ENCODE peak calls at places on chromosome 22, in eight cellular contexts. C, G, K, J, H, S, X and Y are unnamed samples.

GRCh38 chr22:32672542-32672941 is 129.0 kb upstream of the TIMP3 start:
- DNase-seq in J (no peak), C (no peak), X (no peak), K (no peak), G (no peak), H (no peak), S (no peak), Y (no peak)

GRCh38 chr22:22930571-22931556 is 43.2 kb downstream of the IGLL5 start:
- DNase-seq in S (no peak), X (no peak), H (no peak), C (no peak), G (no peak), J (no peak), K (no peak), Y (no peak)

GRCh38 chr22:46792061-46792796 is 29.8 kb downstream of the TBC1D22A start:
- DNase-seq in S (no peak), K (no peak), C (no peak), H (no peak), X (no peak), G (no peak), J (no peak), Y (no peak)

GRCh38 chr22:41578114-41578513 is 11.5 kb downstream of the PMM1 start:
- DNase-seq in J (no peak), C (no peak), S (no peak), H (no peak), G (no peak), K (no peak), X (no peak), Y (no peak)

GRCh38 chr22:46086577-46087335 is 63.6 kb upstream of the PPARA start:
- DNase-seq in C (no peak), H (no peak), G (no peak), S (peak; percentile 70), K (peak; percentile 86), J (no peak), X (no peak), Y (no peak)

GRCh38 chr22:41360126-41360525 is 21.6 kb upstream of the TEF start:
- DNase-seq in G (peak; percentile 89), J (no peak), X (no peak), S (no peak), C (no peak), H (no peak), K (no peak), Y (no peak)

GRCh38 chr22:46069518-46070214 is 80.7 kb upstream of the PPARA start:
- DNase-seq in X (no peak), G (no peak), K (peak; percentile 92), C (peak; percentile 91), S (peak; percentile 78), H (peak; percentile 10), J (peak; percentile 89), Y (peak; percentile 92)

GRCh38 chr22:46511391-46512370 is 25.7 kb downstream of the CELSR1 start:
- DNase-seq in C (no peak), H (no peak), X (no peak), K (peak; percentile 58), J (no peak), S (no peak), G (no peak), Y (no peak)

GRCh38 chr22:49348631-49349030 is 479.0 kb downstream of the BRD1 start:
- DNase-seq in C (no peak), G (no peak), X (no peak), J (no peak), S (no peak), H (no peak), K (no peak), Y (no peak)

GRCh38 chr22:37909756-37910155 is 3.7 kb downstream of the MICALL1 start:
- DNase-seq in H (no peak), K (peak; percentile 37), C (no peak), J (no peak), S (no peak), X (no peak), G (no peak), Y (no peak)

GRCh38 chr22:46776486-46776826 is 14.0 kb downstream of the TBC1D22A start:
- DNase-seq in X (no peak), G (no peak), K (no peak), C (no peak), S (no peak), J (no peak), H (peak; percentile 23), Y (no peak)

GRCh38 chr22:48743601-48744282 is 1083.9 kb downstream of the BRD1 start:
- DNase-seq in S (no peak), C (no peak), G (no peak), H (no peak), K (no peak), J (no peak), X (no peak), Y (no peak)

GRCh38 chr22:49937758-49938564 is 19.5 kb downstream of the CRELD2 start:
- DNase-seq in J (no peak), K (no peak), S (no peak), G (no peak), X (peak; percentile 2), C (no peak), H (no peak), Y (no peak)

GRCh38 chr22:24523873-24524272 is 28.7 kb downstream of the UPB1 start:
- DNase-seq in G (no peak), C (no peak), J (no peak), H (no peak), S (peak; percentile 69), X (no peak), K (peak; percentile 64), Y (no peak)

GRCh38 chr22:46061431-46062231 is 84.7 kb upstream of the WNT7B start:
- DNase-seq in K (no peak), C (no peak), X (no peak), S (peak; percentile 45), J (no peak), H (no peak), G (peak; percentile 83), Y (no peak)

GRCh38 chr22:48323746-48324145 is 1503.9 kb downstream of the BRD1 start:
- DNase-seq in C (no peak), S (no peak), X (no peak), J (no peak), H (no peak), K (no peak), G (no peak), Y (no peak)

GRCh38 chr22:49824936-49825335 is 2.7 kb downstream of the BRD1 start:
- DNase-seq in J (no peak), S (no peak), K (no peak), H (no peak), X (no peak), C (no peak), G (no peak), Y (no peak)

GRCh38 chr22:37290737-37291136 is 8.4 kb downstream of the CYTH4 start:
- DNase-seq in C (no peak), X (no peak), H (no peak), K (peak; percentile 86), J (no peak), S (no peak), G (no peak), Y (peak; percentile 48)

GRCh38 chr22:20547029-20547428 is 39.6 kb downstream of the MED15 start:
- DNase-seq in H (no peak), C (no peak), K (no peak), X (no peak), J (no peak), G (no peak), S (no peak), Y (no peak)

GRCh38 chr22:26336773-26337172 is 92.3 kb upstream of the ASPHD2 start:
- DNase-seq in X (no peak), J (no peak), K (no peak), H (no peak), C (no peak), S (no peak), G (no peak), Y (no peak)

GRCh38 chr22:36986242-36986821 is 32.9 kb downstream of the TST start:
- DNase-seq in J (no peak), H (peak; percentile 29), S (no peak), K (no peak), G (peak; percentile 63), X (peak; percentile 31), C (no peak), Y (peak; percentile 65)

GRCh38 chr22:42947211-42947990 is 67.5 kb downstream of the PACSIN2 start:
- DNase-seq in G (no peak), S (no peak), J (peak; percentile 87), C (peak; percentile 73), H (no peak), X (no peak), K (no peak), Y (peak; percentile 72)

GRCh38 chr22:21051836-21052400 is 6.2 kb downstream of the LRRC74B start:
- DNase-seq in C (no peak), J (no peak), G (peak; percentile 47), H (no peak), S (no peak), X (no peak), K (peak; percentile 33), Y (no peak)

GRCh38 chr22:23373601-23374000 is 193.3 kb downstream of the BCR start:
- DNase-seq in G (no peak), J (no peak), C (no peak), K (no peak), H (no peak), S (no peak), X (no peak), Y (no peak)

GRCh38 chr22:26541167-26541819 is 29.0 kb upstream of the TFIP11 start:
- DNase-seq in H (no peak), S (no peak), G (no peak), C (no peak), J (no peak), K (no peak), X (no peak), Y (no peak)

GRCh38 chr22:25362215-25362882 is 142.9 kb downstream of the CRYBB2 start:
- DNase-seq in H (peak; percentile 66), C (peak; percentile 21), K (peak; percentile 62), J (peak; percentile 40), G (peak; percentile 97), S (peak; percentile 83), X (peak; percentile 28), Y (peak; percentile 53)

GRCh38 chr22:37599161-37599560 is 9.5 kb upstream of the GGA1 start:
- DNase-seq in H (no peak), S (no peak), X (no peak), K (no peak), C (no peak), G (no peak), J (peak; percentile 19), Y (peak; percentile 8)

GRCh38 chr22:30325065-30325720 is 1.5 kb downstream of the TBC1D10A start:
- DNase-seq in S (no peak), H (no peak), G (peak; percentile 30), K (peak; percentile 94), X (no peak), J (peak; percentile 53), C (no peak), Y (peak; percentile 67)
- H3K4me3 ChIP-seq in S (peak overlapping the region; percentile 72), H (peak overlapping the region; percentile 90), G (no peak overlapping the region), K (peak overlapping the region; percentile 79), X (peak overlapping the region; percentile 93), J (peak overlapping the region; percentile 97), C (peak overlapping the region; percentile 69), Y (peak overlapping the region; percentile 79)

GRCh38 chr22:17804331-17805080 is 30.2 kb upstream of the BID start:
- DNase-seq in K (no peak), S (no peak), J (no peak), X (no peak), C (no peak), H (no peak), G (no peak), Y (no peak)
- H3K9me2 ChIP-seq in K (no peaks in the 10 kb centered on the region), S (no peaks in the 10 kb centered on the region), J (no peaks in the 10 kb centered on the region), X (no peaks in the 10 kb centered on the region), C (no peaks in the 10 kb centered on the region), H (no peaks in the 10 kb centered on the region), G (no peaks in the 10 kb centered on the region), Y (no peaks in the 10 kb centered on the region)

GRCh38 chr22:43956383-43956782 is 1.1 kb downstream of the SAMM50 start:
- DNase-seq in H (no peak), J (no peak), S (no peak), X (no peak), C (no peak), K (peak; percentile 25), G (no peak), Y (no peak)
- H3K4me3 ChIP-seq in H (peak overlapping the region; percentile 86), J (peak overlapping the region; percentile 91), S (peak overlapping the region; percentile 86), X (peak overlapping the region; percentile 95), C (peak overlapping the region; percentile 95), K (peak overlapping the region; percentile 88), G (peak overlapping the region; percentile 97), Y (peak overlapping the region; percentile 91)

GRCh38 chr22:39913886-39914285 is 13.0 kb downstream of the GRAP2 start:
- DNase-seq in X (no peak), H (no peak), J (no peak), K (no peak), C (no peak), S (peak; percentile 21), G (no peak), Y (no peak)
- H3K9me2 ChIP-seq in X (no peaks in the 10 kb centered on the region), H (no peaks in the 10 kb centered on the region), J (no peaks in the 10 kb centered on the region), K (no peaks in the 10 kb centered on the region), C (no peaks in the 10 kb centered on the region), S (no peaks in the 10 kb centered on the region), G (no peaks in the 10 kb centered on the region), Y (no peaks in the 10 kb centered on the region)